ENCODE peak calls at places on chromosomes 3 and 15, in four cellular contexts. Q, H, D and J are unnamed samples.

GRCh38 chr3:154844863-154845262 is 235.3 kb upstream of the MME start:
- DNase-seq in D (no peak), Q (no peak), H (no peak), J (no peak)

GRCh38 chr15:81029416-81030367 is 29.0 kb downstream of the TLNRD1 start:
- DNase-seq in Q (peak; percentile 47), H (no peak), D (no peak), J (no peak)

GRCh38 chr3:27696906-27697305 is 25.2 kb downstream of the EOMES start:
- DNase-seq in H (no peak), Q (peak; percentile 42), D (no peak), J (no peak)

GRCh38 chr3:104070906-104071305 is 1295.8 kb upstream of the ALCAM start:
- DNase-seq in Q (no peak), H (no peak), D (no peak), J (no peak)

GRCh38 chr15:59439571-59439970 is 1.6 kb downstream of the FAM81A start:
- DNase-seq in Q (no peak), D (no peak), H (no peak), J (no peak)

GRCh38 chr3:70374179-70374578 is 61.7 kb upstream of the MDFIC2 start:
- DNase-seq in H (no peak), Q (no peak), D (no peak), J (no peak)

GRCh38 chr15:74502301-74502700 is 38.7 kb upstream of the ARID3B start:
- DNase-seq in Q (no peak), H (no peak), D (no peak), J (no peak)

GRCh38 chr3:159150176-159150575 is 348.3 kb downstream of the MFSD1 start:
- DNase-seq in H (no peak), Q (no peak), D (no peak), J (no peak)

GRCh38 chr3:149377408-149378111 is at the start of gene TM4SF1:
- DNase-seq in D (no peak), H (peak; percentile 68), Q (peak; percentile 88), J (peak; percentile 94)

GRCh38 chr3:31188112-31188511 is 293.7 kb upstream of the GADL1 start:
- DNase-seq in H (no peak), D (no peak), Q (no peak), J (no peak)

GRCh38 chr3:123333401-123333800 is 115.5 kb downstream of the ADCY5 start:
- DNase-seq in Q (no peak), D (no peak), H (no peak), J (no peak)

GRCh38 chr15:77009646-77010311 is 14.9 kb downstream of the PSTPIP1 start:
- DNase-seq in H (no peak), Q (no peak), D (no peak), J (no peak)

GRCh38 chr3:42499478-42499871 is 3.0 kb upstream of the VIPR1 start:
- DNase-seq in H (no peak), Q (no peak), D (no peak), J (no peak)

GRCh38 chr15:75371486-75371885 is 3.1 kb upstream of the MAN2C1 start:
- DNase-seq in Q (no peak), H (no peak), D (no peak), J (no peak)

GRCh38 chr3:113231391-113231790 is 20.0 kb downstream of the BOC start:
- DNase-seq in H (no peak), Q (peak; percentile 33), D (no peak), J (no peak)

GRCh38 chr15:75451674-75452363 is at the start of gene SIN3A:
- DNase-seq in Q (peak; percentile 100), H (peak; percentile 100), D (peak; percentile 98), J (peak; percentile 100)

GRCh38 chr3:127816783-127817182 is 5.5 kb downstream of the MGLL start:
- DNase-seq in Q (no peak), H (no peak), D (no peak), J (no peak)

GRCh38 chr15:64685230-64685886 is 90.0 kb downstream of the RBPMS2 start:
- DNase-seq in D (no peak), H (no peak), Q (no peak), J (no peak)

GRCh38 chr3:132001036-132001435 is 33.8 kb downstream of the CPNE4 start:
- DNase-seq in D (no peak), Q (no peak), H (no peak), J (no peak)

GRCh38 chr3:85576091-85576690 is 617.4 kb downstream of the CADM2 start:
- DNase-seq in Q (peak; percentile 86), D (no peak), H (peak; percentile 73), J (peak; percentile 42)

GRCh38 chr3:141076821-141077571 is 25.8 kb downstream of the SPSB4 start:
- DNase-seq in H (peak; percentile 77), D (no peak), Q (peak; percentile 74), J (peak; percentile 20)

GRCh38 chr3:53056442-53056841 is 10.6 kb upstream of the SFMBT1 start:
- DNase-seq in Q (peak; percentile 30), D (no peak), H (no peak), J (peak; percentile 11)

GRCh38 chr3:150879141-150879540 is 26.1 kb downstream of the MINDY4B start:
- DNase-seq in D (no peak), Q (no peak), H (no peak), J (no peak)

GRCh38 chr15:69511015-69511414 is 58.4 kb downstream of the RPLP1 start:
- DNase-seq in D (no peak), H (no peak), Q (no peak), J (peak; percentile 3)

GRCh38 chr3:106208979-106209378 is 340.2 kb upstream of the CBLB start:
- DNase-seq in H (no peak), Q (peak; percentile 80), D (no peak), J (peak; percentile 17)

GRCh38 chr3:4358273-4358672 is 55.1 kb downstream of the SETMAR start:
- DNase-seq in D (no peak), Q (no peak), H (no peak), J (peak; percentile 50)

DNA sequence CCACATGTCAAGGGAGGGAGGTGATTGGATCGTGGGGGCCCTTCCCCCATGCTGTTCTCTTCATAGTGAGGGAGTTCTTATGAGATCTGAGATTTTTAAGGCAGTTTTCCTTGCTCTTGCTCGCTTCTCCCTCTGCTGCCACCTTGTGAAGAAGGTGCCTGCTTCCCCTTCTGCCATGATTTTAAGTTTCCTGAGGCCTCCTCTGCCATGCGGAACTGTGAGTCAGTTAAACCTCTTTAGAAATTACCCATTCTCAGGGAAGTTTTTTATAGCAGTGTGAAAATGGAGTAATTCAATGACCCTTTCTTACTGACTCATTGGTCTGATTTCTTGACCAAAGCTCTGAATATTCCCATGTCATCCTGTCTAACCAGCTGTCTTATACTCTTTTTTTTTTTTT is 484.4 kb upstream of the TPRG1 start:
- DNase-seq in D (no peak), Q (peak; percentile 68), H (no peak), J (peak; percentile 36)
- TF ChIP-seq CTCF in D (no peak), Q (peak; percentile 52), H (peak; percentile 23), J (peak; percentile 25)

DNA sequence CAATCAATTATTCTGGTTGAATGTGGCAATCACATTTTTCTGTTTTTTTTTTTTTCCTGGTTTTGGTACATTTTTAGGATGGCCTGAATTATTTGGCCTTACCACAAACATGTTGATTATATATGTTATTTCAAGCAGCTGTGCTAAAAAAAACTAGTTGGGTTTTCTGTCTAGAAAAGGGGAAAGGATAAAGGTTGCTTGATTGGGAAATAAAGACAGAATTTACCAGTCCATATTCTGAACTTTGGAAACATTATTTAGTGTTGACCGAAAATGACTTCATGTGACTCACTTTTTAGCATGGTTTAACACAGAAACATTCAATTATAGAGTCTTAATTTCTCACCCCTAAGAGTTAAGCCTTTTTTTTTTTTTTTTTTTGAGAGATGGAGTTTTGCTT is 8.1 kb downstream of the MORF4L1 start:
- DNase-seq in H (no peak), Q (peak; percentile 67), D (no peak), J (peak; percentile 49)
- H3K4me3 ChIP-seq in H (no peak overlapping the region), Q (no peak overlapping the region), D (no peak overlapping the region), J (no peak overlapping the region)

GRCh38 chr3:172666873-172667694 is 43.8 kb downstream of the NCEH1 start:
- DNase-seq in H (peak; percentile 93), D (no peak), Q (peak; percentile 92), J (peak; percentile 93)

DNA sequence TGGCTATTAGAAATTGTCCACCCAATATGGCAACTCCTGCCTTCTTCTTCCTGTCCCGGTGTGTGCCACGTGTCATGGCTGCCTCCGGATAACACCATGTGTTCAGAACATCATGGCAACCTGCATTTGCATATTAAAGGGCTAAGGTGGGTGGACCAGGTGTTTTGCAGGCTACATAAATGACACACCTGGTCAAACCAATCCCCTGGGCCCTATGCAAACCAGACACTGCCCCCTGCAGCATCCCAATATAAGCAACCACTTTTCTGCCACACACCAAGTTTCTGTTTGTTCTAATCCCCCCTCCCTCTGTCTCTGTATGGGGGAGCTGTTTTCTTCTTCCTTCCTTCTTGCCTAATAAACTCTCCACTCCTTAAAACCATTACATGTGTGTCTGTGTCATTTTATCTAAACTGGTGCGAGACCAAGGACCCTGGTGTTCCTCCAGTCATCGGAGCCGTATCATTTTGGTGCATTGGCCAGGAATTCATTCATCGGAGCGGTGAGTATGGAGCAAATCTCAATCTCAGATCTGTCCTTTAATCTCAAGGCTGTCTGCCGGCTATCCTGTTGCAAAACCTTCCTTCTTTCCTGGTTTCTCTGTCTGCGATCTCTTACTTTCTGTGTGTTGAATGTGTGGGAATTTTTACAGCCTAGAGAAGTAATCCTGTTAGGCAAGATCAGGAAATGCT is 44.5 kb downstream of the NCEH1 start:
- DNase-seq in D (no peak), Q (peak; percentile 58), H (no peak), J (no peak)
- TF ChIP-seq CTCF in D (no peak), Q (peak; percentile 66), H (no peak), J (peak; percentile 38)

GRCh38 chr3:122183893-122184590 is 574 bp downstream of the CASR start:
- DNase-seq in Q (no peak), H (no peak), D (no peak), J (no peak)

GRCh38 chr3:122186372-122186771 is 2.9 kb downstream of the CASR start:
- DNase-seq in Q (no peak), H (no peak), D (no peak), J (no peak)

GRCh38 chr3:122178711-122179110 is 4.8 kb upstream of the CASR start:
- DNase-seq in Q (no peak), D (no peak), H (no peak), J (no peak)

GRCh38 chr3:122184591-122184929 is 1.1 kb downstream of the CASR start:
- DNase-seq in H (no peak), Q (no peak), D (no peak), J (no peak)

GRCh38 chr3:122183521-122183892 is at the start of gene CASR:
- DNase-seq in D (no peak), H (peak; percentile 21), Q (peak; percentile 6), J (no peak)
- H3K4me3 ChIP-seq in D (peak within 1 kb of the TSS; percentile 39), H (peak within 1 kb of the TSS; percentile 4), Q (no peak within 1 kb of the TSS), J (no peak within 1 kb of the TSS)